ENCODE peak calls at places on chromosomes 16 and 17, in six cellular contexts. G is IMR-90, O is thoracic aorta, Q is right atrium auricular region, M is AG04450, E is breast epithelium. J is an unnamed sample.

GRCh38 chr16:10939649-10940206 is 2.5 kb downstream of the DEXI start:
- DNase-seq in Q (no peak), M (no peak), E (no peak), O (no peak), G (no peak), J (no peak)

GRCh38 chr16:57045694-57046381 is 46.5 kb upstream of the CPNE2 start:
- DNase-seq in O (peak), G (peak), Q (peak), E (peak), M (peak), J (peak)

GRCh38 chr16:70715113-70715711 is 29.4 kb upstream of the MTSS2 start:
- DNase-seq in M (peak), G (peak), Q (peak), E (peak), O (peak), J (no peak)

GRCh38 chr16:88195021-88195581 is 187.7 kb upstream of the ZNF469 start:
- DNase-seq in G (peak), Q (no peak), M (no peak), E (no peak), O (no peak), J (no peak)

GRCh38 chr16:8519179-8519578 is 71.1 kb downstream of the TMEM114 start:
- DNase-seq in G (no peak), Q (no peak), O (no peak), E (no peak), M (no peak), J (no peak)

GRCh38 chr16:84826558-84826941 is 6.8 kb downstream of the CRISPLD2 start:
- DNase-seq in M (no peak), E (no peak), O (no peak), G (peak), Q (no peak), J (no peak)

GRCh38 chr16:11309895-11310633 is 28.9 kb upstream of the PRM1 start:
- DNase-seq in M (no peak), Q (no peak), O (no peak), E (no peak), G (no peak), J (no peak)

GRCh38 chr17:59073972-59074371 is 32.7 kb downstream of the TRIM37 start:
- DNase-seq in Q (no peak), M (no peak), G (no peak), E (no peak), O (no peak), J (no peak)

GRCh38 chr17:56945938-56946337 is 14.9 kb downstream of the COIL start:
- DNase-seq in M (no peak), Q (no peak), O (no peak), E (no peak), G (no peak), J (no peak)

GRCh38 chr16:1961651-1962067 is 2.3 kb downstream of the NDUFB10 start:
- DNase-seq in E (no peak), O (no peak), M (no peak), Q (no peak), G (no peak), J (no peak)

GRCh38 chr17:77373298-77374169 is 232.8 kb downstream of the SEC14L1 start:
- DNase-seq in E (no peak), O (no peak), M (no peak), Q (no peak), G (no peak), J (peak)

GRCh38 chr16:57021693-57022092 is 32.3 kb downstream of the NLRC5 start:
- DNase-seq in Q (no peak), M (no peak), O (no peak), G (no peak), E (no peak), J (no peak)

GRCh38 chr17:65208753-65209152 is 71.6 kb downstream of the RGS9 start:
- DNase-seq in G (no peak), E (no peak), O (no peak), M (no peak), Q (no peak), J (no peak)

GRCh38 chr16:47463771-47464624 is 2.9 kb downstream of the PHKB start:
- DNase-seq in O (no peak), G (no peak), E (no peak), Q (no peak), M (no peak), J (no peak)

GRCh38 chr17:7249830-7250229 is 1.7 kb downstream of the CTDNEP1 start:
- DNase-seq in G (no peak), O (no peak), Q (no peak), M (no peak), E (no peak), J (no peak)

GRCh38 chr17:6066183-6066948 is 3.8 kb upstream of the WSCD1 start:
- DNase-seq in G (no peak), E (no peak), Q (no peak), M (no peak), O (no peak), J (no peak)

GRCh38 chr16:73064227-73064995 is 16.5 kb upstream of the ZFHX3 start:
- DNase-seq in Q (no peak), E (no peak), G (peak), M (no peak), O (no peak), J (no peak)

GRCh38 chr17:3754458-3755334 is 31.0 kb downstream of the HASPIN start:
- DNase-seq in G (no peak), Q (no peak), E (peak), M (no peak), O (no peak), J (peak)

GRCh38 chr16:31474173-31474714 is 2.3 kb downstream of the TGFB1I1 start:
- DNase-seq in Q (no peak), O (no peak), M (peak), E (no peak), G (peak), J (no peak)

GRCh38 chr17:17494499-17495447 is 1.4 kb downstream of the RASD1 start:
- DNase-seq in M (no peak), O (no peak), G (peak), E (peak), Q (peak), J (peak)

GRCh38 chr16:87410958-87411357 is 18.8 kb downstream of the MAP1LC3B start:
- DNase-seq in M (no peak), Q (no peak), E (no peak), G (no peak), O (no peak), J (no peak)

GRCh38 chr17:258045-258734 is 76.7 kb upstream of the DOC2B start:
- DNase-seq in E (no peak), G (no peak), Q (no peak), M (no peak), O (no peak), J (no peak)

GRCh38 chr17:42676424-42677011 is at the start of gene PLEKHH3:
- DNase-seq in Q (no peak), O (no peak), E (no peak), G (no peak), M (no peak), J (peak)

GRCh38 chr17:49031965-49032928 is 35.1 kb downstream of the IGF2BP1 start:
- DNase-seq in M (peak), Q (no peak), E (no peak), O (no peak), G (peak), J (peak)

GRCh38 chr17:8695916-8696415 is 48.7 kb downstream of the CCDC42 start:
- DNase-seq in Q (no peak), G (no peak), M (no peak), E (no peak), O (no peak), J (no peak)

GRCh38 chr17:75525806-75526554 is 483 bp downstream of the LLGL2 start:
- DNase-seq in Q (no peak), E (no peak), M (no peak), G (no peak), O (no peak), J (no peak)

DNA sequence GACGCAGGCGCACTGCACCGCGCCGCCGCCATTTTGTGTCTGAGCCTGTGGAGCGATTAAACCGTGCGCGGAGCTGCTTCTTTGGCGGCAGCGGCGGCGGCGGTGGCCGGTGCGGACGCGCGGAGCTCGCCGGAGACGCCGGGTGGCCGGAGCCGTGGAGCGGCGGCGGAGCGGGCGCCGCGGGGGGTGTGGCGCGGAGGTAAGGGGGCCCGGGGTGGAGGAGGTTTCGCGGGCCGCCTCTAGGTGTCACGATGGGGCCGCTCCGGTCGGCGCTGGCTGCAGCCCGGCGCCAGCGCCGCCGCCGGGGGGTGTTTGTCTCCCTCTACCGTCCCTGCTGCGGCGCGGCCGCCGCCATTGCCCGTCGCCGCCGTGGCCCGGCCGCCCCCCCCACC is at the start of gene CTCF:
- DNase-seq in Q (peak), O (no peak), G (peak), E (no peak), M (no peak), J (peak)
- TF ChIP-seq CTCF in Q (peak), O (peak), G (peak), E (no peak), M (peak), J (peak)

DNA sequence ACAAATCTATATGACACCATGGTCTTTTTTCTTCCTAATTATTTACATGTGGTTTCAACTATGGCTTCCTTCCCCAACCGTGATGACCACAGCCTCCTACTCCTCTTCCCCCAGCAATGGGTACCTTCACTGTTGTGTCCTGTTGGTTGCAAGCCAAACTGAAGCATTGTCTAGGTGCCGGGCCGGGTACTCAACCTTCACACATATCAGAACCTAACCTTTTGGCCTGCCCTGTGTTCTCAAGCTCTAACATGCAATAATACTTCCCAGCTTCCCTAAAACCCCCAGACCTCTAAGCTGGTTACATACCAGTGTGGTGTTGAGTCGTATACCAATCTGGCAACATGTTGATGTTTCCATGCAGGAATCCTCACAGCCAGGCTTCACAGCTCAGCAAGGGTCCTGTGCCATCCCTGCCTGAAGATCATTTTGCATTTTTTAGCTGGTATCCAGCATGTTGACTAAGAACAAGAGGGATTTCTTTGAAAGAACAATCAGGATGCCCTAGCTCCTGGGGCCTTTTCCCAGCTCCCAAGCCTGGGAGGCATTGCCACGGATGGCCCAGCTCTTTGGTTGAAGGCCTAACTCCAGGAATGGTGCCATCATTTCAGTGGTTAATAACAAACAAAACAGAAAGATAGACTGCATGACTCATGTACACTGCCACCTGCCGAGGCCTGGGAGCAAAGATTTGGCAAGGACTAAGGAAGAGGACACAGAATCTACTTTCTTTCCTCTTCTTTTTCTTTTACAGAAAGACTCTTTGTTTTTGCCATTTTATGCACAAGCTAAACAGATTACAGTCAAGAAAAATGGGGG is 373.7 kb upstream of the SALL1 start:
- DNase-seq in G (peak), M (no peak), Q (no peak), O (no peak), E (no peak), J (no peak)
- TF ChIP-seq CTCF in G (peak), M (peak), Q (no peak), O (no peak), E (no peak), J (no peak)

GRCh38 chr17:9928601-9929341 is 23.7 kb upstream of the RCVRN start:
- DNase-seq in Q (no peak), G (peak), M (peak), O (no peak), E (no peak), J (peak)
- TF ChIP-seq CTCF in Q (peak), G (peak), M (peak), O (peak), E (no peak), J (peak)

DNA sequence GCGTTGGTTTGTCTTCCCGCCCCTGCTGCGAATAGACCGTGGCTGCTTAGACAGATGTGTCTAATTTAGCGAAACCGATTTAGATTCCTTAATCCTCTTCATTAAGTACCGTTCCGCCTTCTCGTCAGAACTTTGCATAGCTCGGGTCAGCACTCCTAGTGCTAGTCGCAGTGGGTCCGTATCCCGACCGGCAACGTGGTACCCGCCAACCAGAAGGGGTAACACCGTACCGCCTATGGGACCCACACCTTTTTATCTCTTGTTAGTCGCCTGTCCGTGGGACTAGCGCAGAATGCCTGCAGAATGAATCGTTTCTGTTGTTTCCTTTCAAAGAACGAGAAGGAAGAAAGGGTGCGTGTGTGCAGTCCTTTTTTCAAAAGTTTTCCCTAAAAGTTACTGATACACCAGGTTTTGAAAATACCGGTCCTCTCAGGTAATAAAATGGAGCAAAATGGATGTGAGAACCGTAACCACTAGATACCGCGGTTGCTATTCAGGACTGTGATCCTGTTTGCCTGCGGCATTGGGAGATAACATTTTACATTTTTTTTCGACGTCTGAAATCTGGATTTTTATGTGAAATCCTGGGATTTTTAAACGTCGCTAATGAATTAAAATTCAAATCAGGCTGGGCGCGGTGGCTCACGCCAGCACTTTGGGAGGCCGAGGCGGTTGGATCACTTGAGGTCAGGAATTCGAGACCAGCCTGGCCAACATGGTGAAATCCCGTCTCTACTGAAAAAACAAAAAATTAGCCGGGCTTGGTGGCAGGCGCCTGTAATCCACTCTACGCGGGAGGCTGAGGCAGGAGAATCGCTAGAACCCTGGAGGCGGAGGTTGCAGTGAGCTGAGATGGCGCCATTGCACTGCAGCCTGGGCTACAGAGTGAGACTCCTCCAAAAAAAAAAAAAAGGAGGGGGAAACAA is 998 bp upstream of the SRSF1 start:
- DNase-seq in O (no peak), G (no peak), E (no peak), M (no peak), Q (no peak), J (no peak)
- TF ChIP-seq CTCF in O (no peak), G (no peak), E (no peak), M (no peak), Q (no peak), J (no peak)

J was measured in endothelial cell.